ENCODE peak calls at places on chromosome 18, in four cellular contexts. One of them, this sample, is unnamed.

GRCh38 chr18:76801567-76802505 is 20.5 kb upstream of the ZNF236 start:
- DNase-seq in lower lobe of right lung: peak
- DNase-seq in GM23338: peak
- DNase-seq in ovary: peak
- DNase-seq in this sample: peak

GRCh38 chr18:28115149-28115550 is 61.8 kb downstream of the CDH2 start:
- DNase-seq in ovary: no peak
- DNase-seq in GM23338: no peak
- DNase-seq in lower lobe of right lung: no peak
- DNase-seq in this sample: no peak

GRCh38 chr18:56085561-56085960 is 497.6 kb upstream of the TCF4 start:
- DNase-seq in ovary: no peak
- DNase-seq in GM23338: no peak
- DNase-seq in lower lobe of right lung: no peak
- DNase-seq in this sample: no peak

GRCh38 chr18:70146174-70146573 is 59.3 kb downstream of the RTTN start:
- DNase-seq in ovary: no peak
- DNase-seq in lower lobe of right lung: no peak
- DNase-seq in GM23338: no peak
- DNase-seq in this sample: no peak

GRCh38 chr18:48851563-48851962 is 99.2 kb downstream of the SMAD7 start:
- DNase-seq in GM23338: no peak
- DNase-seq in ovary: no peak
- DNase-seq in lower lobe of right lung: peak
- DNase-seq in this sample: no peak

GRCh38 chr18:10351221-10351795 is 103.1 kb upstream of the APCDD1 start:
- DNase-seq in ovary: no peak
- DNase-seq in lower lobe of right lung: no peak
- DNase-seq in GM23338: no peak
- DNase-seq in this sample: no peak

GRCh38 chr18:9736942-9737813 is 29.1 kb downstream of the RAB31 start:
- DNase-seq in lower lobe of right lung: no peak
- DNase-seq in ovary: no peak
- DNase-seq in GM23338: no peak
- DNase-seq in this sample: no peak

GRCh38 chr18:67997496-67997895 is 481.0 kb upstream of the DSEL start:
- DNase-seq in ovary: no peak
- DNase-seq in lower lobe of right lung: no peak
- DNase-seq in GM23338: no peak
- DNase-seq in this sample: no peak

GRCh38 chr18:59229191-59229590 is 9.2 kb downstream of the GRP start:
- DNase-seq in ovary: no peak
- DNase-seq in GM23338: no peak
- DNase-seq in lower lobe of right lung: no peak
- DNase-seq in this sample: no peak

GRCh38 chr18:5463390-5463789 is 80.4 kb downstream of the EPB41L3 start:
- DNase-seq in lower lobe of right lung: peak
- DNase-seq in ovary: no peak
- DNase-seq in GM23338: no peak
- DNase-seq in this sample: no peak

GRCh38 chr18:36017232-36017631 is 44.8 kb downstream of the RMP24 start:
- DNase-seq in GM23338: no peak
- DNase-seq in ovary: no peak
- DNase-seq in lower lobe of right lung: no peak
- DNase-seq in this sample: no peak

GRCh38 chr18:69787825-69788547 is 159.7 kb downstream of the CD226 start:
- DNase-seq in ovary: no peak
- DNase-seq in GM23338: peak
- DNase-seq in lower lobe of right lung: no peak
- DNase-seq in this sample: no peak

GRCh38 chr18:6315556-6316331 is 99.0 kb downstream of the L3MBTL4 start:
- DNase-seq in lower lobe of right lung: no peak
- DNase-seq in GM23338: no peak
- DNase-seq in ovary: no peak
- DNase-seq in this sample: no peak

GRCh38 chr18:76487782-76488181 is 7.3 kb downstream of the ZNF516 start:
- DNase-seq in GM23338: peak
- DNase-seq in ovary: no peak
- DNase-seq in lower lobe of right lung: no peak
- DNase-seq in this sample: no peak

GRCh38 chr18:49161627-49162026 is 210.9 kb upstream of the SMAD7 start:
- DNase-seq in ovary: no peak
- DNase-seq in lower lobe of right lung: no peak
- DNase-seq in GM23338: no peak
- DNase-seq in this sample: no peak

GRCh38 chr18:63843008-63843407 is 44.5 kb upstream of the SERPINB2 start:
- DNase-seq in ovary: no peak
- DNase-seq in lower lobe of right lung: no peak
- DNase-seq in GM23338: no peak
- DNase-seq in this sample: no peak

GRCh38 chr18:63848159-63848558 is 39.3 kb upstream of the SERPINB2 start:
- DNase-seq in GM23338: peak
- DNase-seq in ovary: no peak
- DNase-seq in lower lobe of right lung: no peak
- DNase-seq in this sample: no peak

GRCh38 chr18:63850010-63850409 is 37.5 kb upstream of the SERPINB2 start:
- DNase-seq in ovary: no peak
- DNase-seq in GM23338: peak
- DNase-seq in lower lobe of right lung: no peak
- DNase-seq in this sample: no peak

GRCh38 chr18:63844254-63844653 is 43.3 kb upstream of the SERPINB2 start:
- DNase-seq in lower lobe of right lung: no peak
- DNase-seq in GM23338: peak
- DNase-seq in ovary: no peak
- DNase-seq in this sample: no peak
- TF ChIP-seq CTCF in lower lobe of right lung: peak
- TF ChIP-seq CTCF in GM23338: peak
- TF ChIP-seq CTCF in ovary: no peak
- TF ChIP-seq CTCF in this sample: no peak

DNA sequence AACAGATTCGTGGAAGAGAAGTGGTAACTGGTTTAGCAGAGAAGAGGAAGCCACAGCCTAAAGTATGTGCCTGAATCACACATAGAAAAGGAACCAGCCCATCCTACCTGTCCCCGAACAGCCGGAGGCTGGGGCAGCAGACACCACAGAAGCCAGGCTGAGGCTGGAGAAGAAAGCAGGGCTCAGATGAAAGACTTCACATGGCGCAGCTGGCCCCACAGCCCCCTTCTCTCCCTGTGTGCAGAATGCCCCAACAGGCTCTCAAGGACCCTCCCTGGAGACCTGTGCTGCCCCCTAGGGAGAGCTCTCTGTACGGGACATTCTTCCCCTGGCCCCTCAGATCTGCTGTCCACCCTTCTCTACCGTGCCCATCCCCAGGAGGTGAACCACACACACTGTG is 83.5 kb upstream of the RAB12 start:
- DNase-seq in GM23338: peak
- DNase-seq in lower lobe of right lung: no peak
- DNase-seq in ovary: no peak
- DNase-seq in this sample: no peak
- TF ChIP-seq CTCF in GM23338: peak
- TF ChIP-seq CTCF in lower lobe of right lung: no peak
- TF ChIP-seq CTCF in ovary: no peak
- TF ChIP-seq CTCF in this sample: no peak

DNA sequence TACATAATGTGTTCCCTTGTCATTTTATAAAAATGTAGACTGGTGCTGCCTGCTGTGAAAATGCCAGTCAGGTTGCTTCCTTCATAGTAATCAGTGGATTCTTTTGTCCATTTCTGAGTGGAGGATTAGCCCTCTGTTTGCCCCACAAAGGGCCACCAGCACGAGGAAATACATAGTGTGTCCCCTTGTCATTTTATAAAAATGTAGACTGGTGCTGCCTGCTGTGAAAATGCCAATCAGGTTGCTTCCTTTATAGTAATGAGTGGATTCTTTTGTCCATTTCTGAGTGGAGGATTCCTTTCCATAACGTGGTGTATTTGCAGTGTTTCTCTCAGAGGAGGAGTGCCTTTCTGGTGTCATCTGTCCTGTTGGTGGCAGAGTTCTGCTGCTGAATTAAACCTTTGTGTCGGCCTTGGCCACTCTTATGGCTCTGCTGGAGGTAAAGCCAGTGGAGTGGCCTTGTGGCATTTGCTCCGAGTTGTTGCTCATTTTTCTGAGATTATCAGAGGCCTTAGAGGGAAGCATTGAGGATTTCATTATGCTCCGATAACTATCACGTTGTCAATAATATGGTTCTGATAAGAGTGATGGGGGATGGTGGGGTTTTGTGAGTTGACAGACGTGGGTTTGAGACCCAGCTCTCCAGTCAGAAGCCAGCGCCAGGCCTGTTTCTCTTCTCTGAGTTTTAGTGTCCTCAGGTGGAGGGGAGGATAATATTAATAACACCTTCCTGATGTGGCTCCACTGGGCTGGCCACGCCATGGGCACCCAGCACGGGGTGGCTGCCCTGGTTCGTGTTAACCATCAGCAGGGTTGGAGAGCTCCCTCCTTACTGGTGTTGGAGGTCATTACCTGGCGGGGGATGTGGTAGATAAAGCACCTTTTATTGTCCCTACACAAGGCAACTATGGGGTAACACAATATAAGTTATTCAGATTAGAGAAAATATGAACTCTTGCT is 96.6 kb downstream of the NEDD4L start:
- DNase-seq in GM23338: no peak
- DNase-seq in ovary: no peak
- DNase-seq in lower lobe of right lung: no peak
- DNase-seq in this sample: no peak
- TF ChIP-seq CTCF in GM23338: peak
- TF ChIP-seq CTCF in ovary: no peak
- TF ChIP-seq CTCF in lower lobe of right lung: no peak
- TF ChIP-seq CTCF in this sample: no peak

GRCh38 chr18:62457830-62458229 is 65.0 kb upstream of the ZCCHC2 start:
- DNase-seq in ovary: no peak
- DNase-seq in lower lobe of right lung: no peak
- DNase-seq in GM23338: peak
- DNase-seq in this sample: no peak
- TF ChIP-seq CTCF in ovary: no peak
- TF ChIP-seq CTCF in lower lobe of right lung: no peak
- TF ChIP-seq CTCF in GM23338: peak
- TF ChIP-seq CTCF in this sample: no peak

GRCh38 chr18:23235336-23235735 is 100.1 kb downstream of the CABLES1 start:
- DNase-seq in GM23338: no peak
- DNase-seq in ovary: no peak
- DNase-seq in lower lobe of right lung: no peak
- DNase-seq in this sample: no peak
- TF ChIP-seq CTCF in GM23338: no peak
- TF ChIP-seq CTCF in ovary: no peak
- TF ChIP-seq CTCF in lower lobe of right lung: no peak
- TF ChIP-seq CTCF in this sample: no peak

DNA sequence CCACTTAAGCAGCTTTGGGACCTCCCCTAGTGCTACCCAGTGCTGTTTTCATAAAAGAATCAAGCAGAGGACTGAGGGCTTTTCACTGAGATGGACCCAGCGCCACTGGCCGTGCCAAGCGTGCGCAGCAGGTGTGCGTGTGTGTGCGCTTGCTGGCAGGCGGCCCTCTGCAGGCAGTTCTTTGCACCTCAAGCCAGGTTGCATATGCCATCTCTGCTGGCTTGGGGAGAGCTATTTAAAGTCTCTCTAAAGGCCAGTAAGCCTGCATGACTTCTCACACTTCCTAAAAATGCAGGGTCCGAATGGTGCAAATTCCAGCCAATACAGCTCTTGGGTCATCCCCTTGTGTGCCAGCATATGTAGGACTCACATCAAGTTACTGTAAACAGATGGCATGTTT is 255.5 kb downstream of the RNF152 start:
- DNase-seq in lower lobe of right lung: no peak
- DNase-seq in GM23338: peak
- DNase-seq in ovary: no peak
- DNase-seq in this sample: no peak
- TF ChIP-seq CTCF in lower lobe of right lung: no peak
- TF ChIP-seq CTCF in GM23338: peak
- TF ChIP-seq CTCF in ovary: no peak
- TF ChIP-seq CTCF in this sample: no peak

DNA sequence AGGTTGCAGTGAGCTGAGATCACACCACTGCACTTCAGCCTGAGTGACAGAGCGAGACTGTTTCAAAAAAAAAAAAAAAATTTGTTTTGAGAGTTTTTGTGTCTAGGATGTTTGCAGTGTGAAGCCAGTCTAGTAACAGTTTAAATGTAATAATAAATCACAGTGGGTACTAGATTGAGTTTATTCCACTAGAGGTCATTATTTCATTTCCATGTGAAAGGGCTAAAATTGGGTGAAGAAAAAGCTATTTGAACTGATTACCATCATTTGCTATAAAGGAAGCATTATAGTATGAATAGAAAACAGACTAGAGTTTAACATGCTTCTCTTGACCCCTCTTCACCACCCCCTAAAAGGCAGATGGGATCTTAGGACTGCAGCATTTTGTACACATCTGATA is 20.3 kb downstream of the SNRPD1 start:
- DNase-seq in GM23338: no peak
- DNase-seq in lower lobe of right lung: no peak
- DNase-seq in ovary: no peak
- DNase-seq in this sample: no peak
- TF ChIP-seq CTCF in GM23338: no peak
- TF ChIP-seq CTCF in lower lobe of right lung: no peak
- TF ChIP-seq CTCF in ovary: no peak
- TF ChIP-seq CTCF in this sample: no peak

This sample was measured in activated B cell treated with CpG ODN at 0.5 μM for 24 hours.